ENCODE peak calls at places on chromosome 9, in six cellular contexts. N, S, D, K, U and J are unnamed samples.

GRCh38 chr9:122201641-122202040 is 27.1 kb downstream of the LHX6 start:
- DNase-seq in N (no peak), D (no peak), K (no peak), U (no peak), S (no peak), J (no peak)

GRCh38 chr9:97911528-97911927 is 10.8 kb downstream of the TRMO start:
- DNase-seq in N (no peak), U (no peak), K (no peak), D (no peak), S (no peak), J (no peak)

GRCh38 chr9:130053109-130053503 is 600 bp upstream of the GPR107 start:
- DNase-seq in D (no peak), U (no peak), N (no peak), K (no peak), S (no peak), J (no peak)

GRCh38 chr9:130713286-130713975 is 19.9 kb downstream of the EXOSC2 start:
- DNase-seq in N (no peak), S (no peak), U (no peak), K (peak), D (peak), J (no peak)

GRCh38 chr9:131807131-131807990 is 67.5 kb upstream of the RAPGEF1 start:
- DNase-seq in N (peak), S (no peak), D (no peak), K (no peak), U (peak), J (no peak)

GRCh38 chr9:133773889-133774655 is 35.9 kb upstream of the SARDH start:
- DNase-seq in D (peak), U (no peak), N (no peak), S (no peak), K (no peak), J (no peak)

GRCh38 chr9:133460405-133461175 is 812 bp downstream of the CACFD1 start:
- DNase-seq in S (no peak), K (peak), N (peak), U (peak), D (peak), J (no peak)

GRCh38 chr9:127161081-127161621 is 38.7 kb upstream of the ANGPTL2 start:
- DNase-seq in D (no peak), K (no peak), N (no peak), S (no peak), U (no peak), J (no peak)

GRCh38 chr9:121826711-121827110 is 175.3 kb downstream of the DAB2IP start:
- DNase-seq in U (no peak), K (no peak), N (no peak), S (no peak), D (no peak), J (no peak)

GRCh38 chr9:110125207-110125751 is 82.7 kb downstream of the C9orf152 start:
- DNase-seq in D (peak), K (no peak), N (peak), U (no peak), S (no peak), J (no peak)

GRCh38 chr9:129262261-129262660 is 84.2 kb upstream of the IER5L start:
- DNase-seq in D (no peak), S (no peak), K (no peak), U (no peak), N (no peak), J (no peak)

GRCh38 chr9:113461285-113461684 is 2.2 kb upstream of the RGS3 start:
- DNase-seq in D (no peak), U (no peak), K (no peak), S (no peak), N (no peak), J (no peak)

GRCh38 chr9:132141364-132141947 is 20.4 kb upstream of the NTNG2 start:
- DNase-seq in K (no peak), N (peak), U (peak), D (peak), S (no peak), J (no peak)

GRCh38 chr9:122050167-122050566 is 42.9 kb downstream of the TTLL11 start:
- DNase-seq in S (no peak), D (no peak), N (no peak), U (no peak), K (no peak), J (no peak)

GRCh38 chr9:72278959-72279358 is 86.0 kb downstream of the ZFAND5 start:
- DNase-seq in S (no peak), D (no peak), N (no peak), U (no peak), K (no peak), J (no peak)

GRCh38 chr9:105413486-105414068 is 34.3 kb upstream of the FSD1L start:
- DNase-seq in D (peak), N (peak), K (no peak), U (no peak), S (peak), J (no peak)

GRCh38 chr9:124752967-124753366 is 18.1 kb downstream of the NR6A1 start:
- DNase-seq in D (no peak), K (no peak), S (no peak), U (no peak), N (no peak), J (no peak)

GRCh38 chr9:32427111-32427873 is 42.8 kb downstream of the ACO1 start:
- DNase-seq in S (no peak), U (no peak), K (no peak), N (no peak), D (peak), J (no peak)